ENCODE peak calls at places on chromosome 9, in nine cellular contexts. N is bronchial epithelial cell, F is lower lobe of right lung, T is AG10803, Z is astrocyte of the spinal cord, S is DND-41, I is cardiac muscle cell, P is GM23248, L is left ventricle myocardium inferior. M is an unnamed sample.

GRCh38 chr9:135747311-135747710 is 45.3 kb downstream of the KCNT1 start:
- DNase-seq in F (no peak), L (no peak), S (no peak), T (no peak), Z (no peak), I (no peak), P (no peak), N (no peak), M (no peak)

GRCh38 chr9:37899041-37899440 is 4.9 kb downstream of the SLC25A51 start:
- DNase-seq in Z (no peak), S (no peak), N (no peak), L (no peak), P (peak), F (no peak), I (no peak), T (peak), M (no peak)

GRCh38 chr9:132042324-132042723 is 37.3 kb downstream of the MED27 start:
- DNase-seq in F (no peak), I (no peak), N (peak), S (no peak), Z (peak), L (no peak), P (peak), T (peak), M (peak)

GRCh38 chr9:76637426-76637825 is 126.8 kb upstream of the PCA3 start:
- DNase-seq in I (no peak), T (no peak), F (no peak), S (no peak), Z (no peak), L (no peak), P (no peak), N (peak), M (peak)

GRCh38 chr9:95182854-95183563 is 134.5 kb downstream of the FANCC start:
- DNase-seq in S (no peak), I (peak), L (no peak), F (no peak), Z (peak), T (no peak), P (no peak), N (no peak), M (no peak)

GRCh38 chr9:73180373-73180772 is 28.7 kb downstream of the ANXA1 start:
- DNase-seq in Z (peak), S (no peak), L (no peak), N (peak), T (peak), F (no peak), P (peak), I (no peak), M (no peak)

GRCh38 chr9:36961568-36962360 is 72.3 kb downstream of the PAX5 start:
- DNase-seq in P (peak), T (peak), L (no peak), Z (no peak), S (no peak), F (no peak), I (no peak), N (no peak), M (no peak)

GRCh38 chr9:116271991-116272390 is 118.4 kb downstream of the PAPPA start:
- DNase-seq in Z (no peak), S (no peak), L (no peak), F (no peak), P (no peak), T (no peak), I (no peak), N (no peak), M (no peak)

GRCh38 chr9:90331826-90332575 is 310.6 kb downstream of the DIRAS2 start:
- DNase-seq in P (peak), T (peak), I (peak), F (no peak), Z (peak), S (no peak), N (peak), L (no peak), M (no peak)

GRCh38 chr9:14221558-14221957 is 92.4 kb downstream of the NFIB start:
- DNase-seq in S (no peak), T (peak), I (no peak), N (peak), L (no peak), F (no peak), Z (peak), P (peak), M (peak)

GRCh38 chr9:111412280-111412679 is 71.9 kb downstream of the ECPAS start:
- DNase-seq in L (no peak), N (no peak), P (peak), S (no peak), Z (no peak), I (no peak), F (no peak), T (no peak), M (no peak)

GRCh38 chr9:22452415-22453010 is 5.9 kb downstream of the DMRTA1 start:
- DNase-seq in T (peak), S (peak), Z (peak), P (peak), L (peak), I (peak), F (peak), N (peak), M (no peak)

GRCh38 chr9:36149197-36149596 is 12.7 kb downstream of the GLIPR2 start:
- DNase-seq in N (no peak), F (no peak), I (no peak), Z (peak), P (peak), L (no peak), T (peak), S (no peak), M (peak)

GRCh38 chr9:34651286-34651685 is 699 bp upstream of the IL11RA start:
- DNase-seq in Z (peak), N (no peak), F (no peak), T (peak), I (no peak), P (peak), L (no peak), S (no peak), M (peak)

GRCh38 chr9:98438701-98439100 is 183.3 kb upstream of the TBC1D2 start:
- DNase-seq in N (no peak), T (peak), P (peak), F (no peak), L (no peak), Z (peak), I (no peak), S (no peak), M (no peak)

GRCh38 chr9:123375725-123376132 is 19.7 kb downstream of the CRB2 start:
- DNase-seq in N (no peak), I (no peak), Z (peak), T (peak), S (peak), F (no peak), L (no peak), P (peak), M (no peak)

GRCh38 chr9:89418882-89419641 is 78.9 kb downstream of the SEMA4D start:
- DNase-seq in I (no peak), L (no peak), Z (no peak), S (peak), T (no peak), N (no peak), P (no peak), F (no peak), M (no peak)

GRCh38 chr9:137087409-137087925 is 682 bp downstream of the MAN1B1 start:
- DNase-seq in Z (no peak), S (peak), N (no peak), L (no peak), I (no peak), T (no peak), F (no peak), P (peak), M (no peak)

GRCh38 chr9:127762111-127762676 is 16.3 kb downstream of the SH2D3C start:
- DNase-seq in P (no peak), S (no peak), F (peak), T (no peak), I (no peak), Z (no peak), N (no peak), L (peak), M (no peak)

GRCh38 chr9:110031511-110032173 is 176.3 kb downstream of the C9orf152 start:
- DNase-seq in T (peak), N (peak), S (no peak), I (no peak), Z (peak), L (no peak), F (no peak), P (peak), M (peak)

GRCh38 chr9:34985311-34985899 is 4.1 kb upstream of the DNAJB5 start:
- DNase-seq in Z (peak), L (peak), I (peak), T (peak), F (no peak), S (peak), N (peak), P (peak), M (peak)

GRCh38 chr9:107007361-107007760 is 144.4 kb downstream of the ZNF462 start:
- DNase-seq in F (no peak), P (no peak), T (no peak), Z (no peak), I (no peak), N (no peak), L (no peak), S (no peak), M (no peak)
- H3K4me3 ChIP-seq in F (no peak), P (no peak), T (no peak), Z (no peak), I (no peak), N (no peak), L (no peak), S (no peak), M (no peak)

DNA sequence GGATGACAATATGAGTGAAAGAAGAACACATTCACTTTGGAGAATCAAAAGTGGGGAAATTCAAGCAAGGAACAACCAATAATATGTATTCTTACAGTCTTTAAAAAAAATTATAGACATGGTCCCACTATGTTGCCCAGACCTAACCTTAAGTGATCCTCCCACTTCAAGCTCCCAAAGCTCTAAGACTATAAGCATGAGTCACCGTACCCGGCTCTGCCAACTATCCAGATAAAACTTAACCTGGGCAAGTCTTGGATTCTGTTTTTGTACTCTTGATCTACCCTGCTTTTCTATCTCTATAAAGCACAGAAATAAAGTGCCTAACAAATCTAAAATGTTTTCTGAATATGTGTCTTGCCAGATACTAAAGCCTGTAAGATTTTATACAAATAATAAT is 30.9 kb downstream of the CEMIP2 start:
- DNase-seq in T (no peak), P (peak), L (no peak), F (no peak), S (no peak), N (peak), Z (peak), I (no peak), M (peak)
- H3K4me3 ChIP-seq in T (no peak), P (no peak), L (no peak), F (no peak), S (no peak), N (no peak), Z (no peak), I (no peak), M (no peak)

GRCh38 chr9:134639994-134640393 is 1.6 kb upstream of the COL5A1 start:
- DNase-seq in P (no peak), N (no peak), T (no peak), Z (no peak), S (no peak), F (no peak), I (no peak), L (no peak), M (no peak)

GRCh38 chr9:134642385-134643181 is 980 bp downstream of the COL5A1 start:
- DNase-seq in T (peak), S (no peak), F (no peak), P (peak), L (peak), I (peak), N (peak), Z (peak), M (peak)

GRCh38 chr9:134640491-134641172 is 971 bp upstream of the COL5A1 start:
- DNase-seq in T (no peak), L (no peak), P (no peak), I (no peak), S (no peak), Z (no peak), N (no peak), F (no peak), M (no peak)

GRCh38 chr9:134641989-134642384 is 384 bp downstream of the COL5A1 start:
- DNase-seq in P (no peak), T (no peak), F (no peak), I (peak), L (no peak), N (no peak), Z (no peak), S (no peak), M (no peak)

DNA sequence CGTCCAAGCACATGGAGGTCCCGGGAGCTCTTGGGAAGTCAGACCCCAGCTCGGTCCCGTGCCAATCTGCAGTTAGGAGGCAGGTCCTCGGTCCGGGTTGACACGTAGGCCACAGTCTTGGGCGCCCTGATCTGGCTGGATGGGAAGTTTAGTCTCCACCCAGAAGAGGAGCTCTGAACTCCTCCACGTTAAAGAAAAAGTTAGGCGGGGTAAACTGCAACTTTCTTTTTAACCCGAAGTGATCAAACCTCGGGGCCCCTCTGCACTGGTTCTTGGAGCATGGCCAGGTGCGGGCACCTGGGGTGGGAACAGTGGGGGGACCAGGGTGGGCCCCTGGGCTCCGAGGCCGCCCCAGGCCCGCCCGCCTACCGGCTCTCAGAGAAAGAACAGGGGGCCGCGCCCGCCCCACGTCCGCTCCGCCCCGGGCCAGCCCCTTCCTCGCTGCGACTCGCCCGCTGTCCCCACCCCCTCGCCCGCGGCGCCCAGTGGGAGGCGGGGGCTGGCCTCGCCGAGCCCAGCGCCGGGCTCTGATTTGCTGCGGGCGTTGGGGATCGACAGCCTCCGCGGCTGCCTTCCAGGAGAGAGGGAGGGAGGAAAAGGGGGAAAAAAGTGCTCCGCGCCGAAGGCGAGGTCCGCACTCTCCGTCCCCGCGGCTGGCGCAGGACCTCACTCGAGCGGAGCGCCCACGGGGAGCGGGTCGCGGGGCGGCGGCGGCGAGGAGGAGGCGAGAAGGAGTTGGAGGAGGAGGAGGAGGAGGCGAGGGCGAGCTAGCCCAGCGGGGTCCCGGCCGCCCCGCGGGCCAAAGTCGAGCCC is at the start of gene COL5A1:
- DNase-seq in I (peak), S (peak), L (peak), F (peak), Z (peak), N (peak), P (peak), T (peak), M (peak)
- H3K4me3 ChIP-seq in I (peak), S (no peak), L (peak), F (peak), Z (peak), N (peak), P (peak), T (peak), M (no peak)

GRCh38 chr9:109017493-109017892 is 4.2 kb upstream of the CTNNAL1 start:
- DNase-seq in P (no peak), F (no peak), T (no peak), S (no peak), L (no peak), Z (no peak), N (no peak), I (no peak), M (no peak)

GRCh38 chr9:109015026-109015280 is 1.7 kb upstream of the CTNNAL1 start:
- DNase-seq in T (no peak), N (no peak), Z (no peak), L (no peak), S (no peak), I (no peak), P (no peak), F (no peak), M (no peak)

GRCh38 chr9:109019420-109019819 is 6.1 kb upstream of the CTNNAL1 start:
- DNase-seq in P (no peak), T (no peak), L (no peak), S (no peak), F (no peak), Z (no peak), I (no peak), N (no peak), M (no peak)

GRCh38 chr9:109016132-109016531 is 2.8 kb upstream of the CTNNAL1 start:
- DNase-seq in T (no peak), I (no peak), S (no peak), Z (no peak), F (no peak), L (no peak), N (no peak), P (no peak), M (no peak)

DNA sequence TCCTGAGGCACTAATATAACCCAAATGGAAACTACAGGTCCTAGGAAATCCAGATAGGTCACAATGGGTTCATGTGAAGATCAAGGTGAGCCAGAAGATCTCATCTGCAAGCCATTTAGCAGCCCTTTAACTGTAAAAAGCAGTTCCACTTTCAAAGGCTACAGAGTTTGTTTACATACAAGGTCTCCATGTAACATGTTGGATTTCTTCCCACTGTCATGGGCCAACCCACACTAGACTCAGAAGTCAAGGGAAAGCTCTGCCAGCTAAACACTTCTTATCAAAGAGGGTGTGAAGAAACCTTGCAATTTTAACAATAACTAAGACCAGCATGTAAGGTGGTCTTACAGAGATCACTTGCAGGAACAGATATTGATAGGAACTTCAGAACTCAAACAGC is 3.8 kb upstream of the CTNNAL1 start:
- DNase-seq in T (no peak), I (no peak), N (no peak), S (no peak), F (no peak), L (no peak), P (no peak), Z (peak), M (no peak)
- H3K4me3 ChIP-seq in T (no peak), I (no peak), N (no peak), S (no peak), F (no peak), L (no peak), P (no peak), Z (no peak), M (no peak)

DNA sequence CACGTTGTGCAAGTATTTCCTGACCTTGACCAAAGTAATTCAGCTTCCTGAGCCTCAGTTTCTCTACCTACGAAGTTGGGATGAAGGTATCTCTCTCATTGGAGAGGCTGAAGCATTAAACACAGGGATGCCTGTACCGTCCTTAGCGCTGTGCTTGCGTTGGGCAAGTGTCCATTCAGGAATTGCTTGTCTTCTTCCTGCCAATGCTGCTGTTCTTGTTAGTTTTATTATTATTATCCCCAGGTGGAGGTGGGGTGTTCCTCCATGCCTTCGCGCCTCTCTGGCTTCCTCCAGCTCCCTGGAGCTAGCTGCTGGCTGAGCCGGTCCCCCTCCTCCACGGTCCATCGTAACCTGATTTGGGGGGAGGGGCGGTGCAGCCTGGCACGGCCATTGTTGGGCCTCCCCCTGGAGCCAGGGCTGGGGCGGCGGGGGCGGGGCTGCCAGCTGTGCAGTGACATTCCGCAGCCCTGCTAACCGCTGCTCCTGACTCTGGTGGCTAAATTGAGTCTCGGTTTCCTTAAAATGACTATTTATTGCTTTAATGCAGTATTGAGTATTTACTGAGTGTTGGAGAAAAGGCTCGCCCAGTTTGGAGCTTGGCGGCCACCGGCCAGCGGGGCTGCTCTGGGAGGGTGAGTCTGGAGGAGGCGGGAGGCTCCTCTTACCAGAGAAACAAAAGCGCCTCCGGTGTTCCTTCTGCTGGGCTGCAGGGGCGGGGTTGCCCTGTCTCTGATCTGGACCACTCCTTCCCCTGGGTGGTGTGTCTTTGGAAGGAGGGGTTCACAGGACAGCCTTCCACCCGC is 51.4 kb downstream of the LMX1B start:
- DNase-seq in F (no peak), S (no peak), L (no peak), N (no peak), Z (no peak), T (no peak), P (no peak), I (peak), M (no peak)
- H3K4me3 ChIP-seq in F (no peak), S (no peak), L (no peak), N (no peak), Z (no peak), T (no peak), P (no peak), I (no peak), M (peak)

M was measured in mammary epithelial cell.